ENCODE peak calls at places on chromosomes 5 and 9, in four cellular contexts. F is upper lobe of right lung, A is breast epithelium, Z is tibial nerve. T is an unnamed sample.

GRCh38 chr9:73215249-73215648 is 63.6 kb downstream of the ANXA1 start:
- DNase-seq in F (no peak), A (no peak), Z (no peak), T (no peak)

GRCh38 chr5:122478741-122479459 is 166.9 kb downstream of the SNCAIP start:
- DNase-seq in F (no peak), A (no peak), Z (no peak), T (no peak)

GRCh38 chr9:20041717-20042116 is 252.9 kb upstream of the SLC24A2 start:
- DNase-seq in F (no peak), A (no peak), Z (no peak), T (no peak)

GRCh38 chr5:36720688-36721087 is 114.3 kb downstream of the SLC1A3 start:
- DNase-seq in F (no peak), A (no peak), Z (no peak), T (no peak)

GRCh38 chr5:7261049-7261448 is 134.9 kb upstream of the ADCY2 start:
- DNase-seq in F (no peak), A (no peak), Z (no peak), T (no peak)

GRCh38 chr5:107446972-107447371 is 223.8 kb downstream of the EFNA5 start:
- DNase-seq in F (no peak), A (no peak), Z (no peak), T (no peak)

GRCh38 chr9:85425153-85425611 is 316.6 kb downstream of the AGTPBP1 start:
- DNase-seq in F (peak; percentile 73), A (no peak), Z (peak; percentile 43), T (peak; percentile 64)

GRCh38 chr5:80941496-80941895 is 18.7 kb upstream of the RASGRF2 start:
- DNase-seq in F (no peak), A (no peak), Z (no peak), T (no peak)

GRCh38 chr9:121510766-121511555 is 11.3 kb upstream of the GGTA1 start:
- DNase-seq in F (no peak), A (no peak), Z (no peak), T (no peak)

GRCh38 chr5:116370149-116370548 is 204.5 kb downstream of the SEMA6A start:
- DNase-seq in F (no peak), A (no peak), Z (no peak), T (no peak)

GRCh38 chr5:67287795-67288194 is 91.2 kb upstream of the CD180 start:
- DNase-seq in F (no peak), A (no peak), Z (no peak), T (no peak)
- H3K4me3 ChIP-seq in F (no peak overlapping the region), A (no peak overlapping the region), Z (no peak overlapping the region), T (no peak overlapping the region)

GRCh38 chr5:133421806-133422205 is 190.5 kb downstream of the FSTL4 start:
- DNase-seq in F (no peak), A (no peak), Z (no peak), T (no peak)
- H3K27ac ChIP-seq in F (no peak overlapping the region), A (peak overlapping the region; percentile 77), Z (no peak overlapping the region), T (no peak overlapping the region)

DNA sequence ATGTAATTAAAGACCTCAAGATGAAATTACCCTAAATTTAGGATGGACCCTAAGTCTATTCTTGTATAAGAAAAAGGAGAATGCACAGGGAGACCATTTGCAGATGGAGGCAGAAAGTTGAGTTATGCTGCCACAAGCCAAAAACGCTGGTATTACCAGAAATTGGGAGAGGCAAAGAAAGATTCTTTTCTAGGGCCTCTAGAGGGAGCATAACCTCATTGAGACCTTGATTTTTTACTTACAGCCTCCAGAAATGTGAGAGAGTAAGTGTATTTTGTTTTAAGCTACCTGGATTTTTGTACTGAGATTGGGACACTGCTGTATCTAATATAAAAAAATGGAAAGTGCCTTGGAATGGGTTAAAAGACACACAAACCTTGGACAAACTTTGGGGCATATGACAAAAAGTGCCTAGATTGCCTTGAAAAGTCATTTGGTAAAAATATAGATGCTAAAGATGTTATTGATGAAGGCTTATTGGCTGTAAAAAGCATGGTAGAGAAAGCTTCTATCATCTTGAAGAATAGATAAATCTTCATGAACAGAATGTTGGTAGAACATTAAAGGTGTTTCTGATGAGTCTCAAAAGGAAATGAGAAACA is 174.7 kb upstream of the PRDM9 start:
- DNase-seq in F (no peak), A (no peak), Z (no peak), T (no peak)
- TF ChIP-seq CTCF in F (peak; percentile 29), A (no peak), Z (no peak), T (no peak)

GRCh38 chr9:78680196-78680595 is 383.3 kb downstream of the PSAT1 start:
- DNase-seq in F (no peak), A (no peak), Z (no peak), T (no peak)

GRCh38 chr9:78677326-78677725 is 380.4 kb downstream of the PSAT1 start:
- DNase-seq in F (no peak), A (no peak), Z (no peak), T (no peak)

GRCh38 chr9:78676623-78677022 is 379.7 kb downstream of the PSAT1 start:
- DNase-seq in F (no peak), A (no peak), Z (no peak), T (no peak)

GRCh38 chr9:78676009-78676408 is 379.1 kb downstream of the PSAT1 start:
- DNase-seq in F (no peak), A (no peak), Z (no peak), T (no peak)

DNA sequence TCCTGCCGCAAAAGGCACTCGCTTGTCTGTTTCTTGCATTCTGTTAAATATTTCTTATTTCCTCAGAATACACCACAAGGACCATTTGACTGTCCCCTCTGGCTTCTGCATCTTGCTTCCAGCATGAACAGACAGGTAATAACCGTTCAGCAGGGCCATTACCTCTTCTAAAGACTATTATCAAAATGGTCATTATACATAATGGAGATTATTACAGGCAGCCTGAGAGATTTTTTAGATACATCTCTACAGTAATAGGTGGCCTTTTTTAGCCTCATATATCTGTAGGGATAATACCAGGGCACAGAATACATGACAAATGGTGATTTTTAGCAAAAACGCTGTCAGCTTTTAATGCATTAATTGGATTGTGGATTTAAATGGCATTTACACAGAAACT is 382.0 kb downstream of the PSAT1 start:
- DNase-seq in F (no peak), A (no peak), Z (no peak), T (no peak)
- H3K4me3 ChIP-seq in F (no peak overlapping the region), A (no peak overlapping the region), Z (no peak overlapping the region), T (no peak overlapping the region)

DNA sequence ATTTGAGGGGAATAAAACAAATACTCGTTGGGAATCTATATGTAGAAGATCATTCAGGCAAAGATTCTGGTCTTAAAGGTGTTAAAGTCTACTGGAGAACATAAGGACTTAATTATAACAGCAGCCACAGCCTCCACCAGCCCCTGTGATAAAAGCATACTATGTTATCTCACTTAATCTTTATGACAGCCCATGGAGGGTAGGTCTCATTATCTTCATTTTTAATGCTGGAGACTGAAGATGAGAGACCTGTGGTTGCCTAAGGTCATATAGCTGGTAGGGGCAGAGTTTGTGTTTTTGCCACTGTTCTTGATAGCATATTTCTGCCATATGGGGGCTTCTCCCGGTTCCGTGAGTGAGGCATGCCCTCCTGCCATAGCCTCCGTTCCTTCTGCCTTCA is 88.7 kb downstream of the TRIO start:
- DNase-seq in F (no peak), A (no peak), Z (no peak), T (no peak)
- H3K27ac ChIP-seq in F (no peak overlapping the region), A (no peak overlapping the region), Z (no peak overlapping the region), T (no peak overlapping the region)

DNA sequence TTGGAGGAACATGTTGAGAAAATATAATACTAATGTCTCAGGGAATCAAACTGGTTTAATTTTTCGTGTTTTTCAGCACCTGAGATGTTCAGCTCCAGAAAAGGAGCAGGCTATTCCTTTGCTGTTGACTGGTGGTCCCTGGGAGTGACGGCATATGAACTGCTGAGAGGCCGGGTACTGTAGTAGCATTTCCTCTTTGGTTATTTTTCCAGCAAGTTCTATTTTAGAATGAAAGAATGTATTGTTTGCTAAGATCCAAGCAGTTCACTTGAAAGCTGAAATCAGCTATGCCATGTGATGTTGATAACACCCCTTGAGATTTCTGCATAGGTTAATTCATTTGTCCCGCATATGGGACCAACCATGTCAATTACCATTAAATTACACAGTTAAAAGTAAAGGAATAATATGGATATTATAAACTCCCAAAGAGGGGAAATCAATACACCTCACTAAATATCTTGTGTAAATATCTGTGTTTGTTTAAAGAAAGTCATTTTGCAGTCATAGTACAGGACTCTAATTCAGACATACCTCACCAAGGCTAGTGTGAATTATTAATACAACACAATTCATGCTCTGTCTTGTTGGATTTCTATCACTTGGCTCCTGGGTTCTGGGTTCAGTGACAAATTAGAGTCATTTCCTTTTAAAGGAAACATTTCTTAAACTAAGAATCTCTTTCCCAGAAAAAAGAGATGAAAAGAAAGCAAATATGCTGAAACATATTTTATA is 126.8 kb downstream of the STK32A start:
- DNase-seq in F (no peak), A (no peak), Z (no peak), T (no peak)
- TF ChIP-seq CTCF in F (no peak), A (no peak), Z (no peak), T (no peak)

GRCh38 chr9:113580954-113581311 is 117.4 kb downstream of the RGS3 start:
- DNase-seq in F (no peak), A (no peak), Z (no peak), T (no peak)

GRCh38 chr9:113580041-113580953 is 116.8 kb downstream of the RGS3 start:
- DNase-seq in F (peak; percentile 97), A (peak; percentile 88), Z (peak; percentile 53), T (peak; percentile 98)

GRCh38 chr9:113582698-113583200 is 119.2 kb downstream of the RGS3 start:
- DNase-seq in F (no peak), A (no peak), Z (no peak), T (no peak)

GRCh38 chr9:113583511-113584470 is 120.3 kb downstream of the RGS3 start:
- DNase-seq in F (no peak), A (no peak), Z (no peak), T (peak; percentile 32)

GRCh38 chr9:113581865-113582697 is 118.6 kb downstream of the RGS3 start:
- DNase-seq in F (peak; percentile 89), A (peak; percentile 56), Z (peak; percentile 51), T (peak; percentile 90)
- H3K4me3 ChIP-seq in F (peak overlapping the region; percentile 36), A (peak overlapping the region; percentile 5), Z (no peak overlapping the region), T (peak overlapping the region; percentile 46)

DNA sequence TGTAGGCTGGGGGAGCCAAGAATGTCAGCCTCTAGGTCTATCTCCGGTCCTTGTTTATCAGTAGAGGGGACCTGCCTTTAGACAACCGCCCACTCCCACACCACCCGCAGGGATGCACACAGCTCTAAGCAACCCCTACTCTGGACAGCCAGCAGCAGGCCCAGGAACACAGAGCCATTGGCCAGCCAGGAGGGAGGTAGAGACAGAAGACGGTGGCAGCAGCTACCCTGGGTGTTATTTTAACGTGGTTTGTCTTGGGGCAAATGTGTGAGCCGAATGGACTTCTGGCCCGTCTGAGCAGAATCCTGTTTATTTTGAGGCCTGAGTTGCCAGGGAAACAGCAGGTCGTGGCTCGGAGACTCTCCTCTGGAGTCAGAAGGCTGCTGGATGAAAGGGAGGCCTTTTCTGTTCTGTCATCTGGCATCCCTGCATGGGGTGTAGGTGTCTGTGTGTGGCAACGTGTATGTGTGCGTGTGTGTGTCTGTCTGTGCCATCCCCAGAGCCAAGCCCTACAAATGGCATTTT is 382 bp upstream of the FGF1 start:
- DNase-seq in F (no peak), A (peak; percentile 67), Z (no peak), T (no peak)
- H3K27ac ChIP-seq in F (no peak overlapping the region), A (peak overlapping the region; percentile 92), Z (peak overlapping the region; percentile 61), T (no peak overlapping the region)

GRCh38 chr9:137666950-137667670 is 48.3 kb downstream of the EHMT1 start:
- DNase-seq in F (peak; percentile 48), A (no peak), Z (no peak), T (no peak)
- TF ChIP-seq CTCF in F (no peak), A (no peak), Z (no peak), T (no peak)